ENCODE peak calls at places on chromosome 4, in six cellular contexts. K, Y, D, V, W and L are unnamed samples.

GRCh38 chr4:159390648-159391047 is 287.8 kb downstream of the RAPGEF2 start:
- DNase-seq in V (no peak), D (no peak), Y (no peak), K (no peak), W (peak; percentile 100), L (no peak)

GRCh38 chr4:8579526-8580320 is 469 bp upstream of the GPR78 start:
- DNase-seq in W (no peak), D (no peak), K (no peak), Y (no peak), V (no peak), L (no peak)

GRCh38 chr4:168541608-168541953 is 44.7 kb downstream of the PALLD start:
- DNase-seq in K (no peak), W (peak; percentile 75), D (no peak), V (no peak), Y (no peak), L (no peak)

GRCh38 chr4:95462946-95463345 is 85.8 kb downstream of the UNC5C start:
- DNase-seq in Y (no peak), W (no peak), D (no peak), K (no peak), V (no peak), L (peak; percentile 13)

GRCh38 chr4:153962311-153963039 is 173.6 kb upstream of the SFRP2 start:
- DNase-seq in Y (no peak), V (no peak), W (no peak), K (no peak), D (no peak), L (no peak)

GRCh38 chr4:128288689-128289106 is 1.1 kb upstream of the PGRMC2 start:
- DNase-seq in Y (no peak), D (peak; percentile 64), W (peak; percentile 45), V (peak; percentile 56), K (no peak), L (no peak)

GRCh38 chr4:174940002-174940401 is 21.8 kb downstream of the ADAM29 start:
- DNase-seq in W (no peak), D (no peak), K (no peak), V (no peak), Y (no peak), L (no peak)

GRCh38 chr4:186079698-186080097 is 10.7 kb downstream of the TLR3 start:
- DNase-seq in K (no peak), W (no peak), Y (no peak), D (no peak), V (no peak), L (no peak)

GRCh38 chr4:38223801-38224236 is 263.6 kb downstream of the PTTG2 start:
- DNase-seq in K (peak; percentile 53), Y (no peak), D (no peak), V (no peak), W (no peak), L (peak; percentile 89)

GRCh38 chr4:82900016-82900334 is 560 bp upstream of the THAP9 start:
- DNase-seq in D (peak; percentile 46), Y (no peak), V (peak; percentile 67), W (peak; percentile 41), K (no peak), L (no peak)

GRCh38 chr4:111736516-111736915 is 408.7 kb upstream of the FAM241A start:
- DNase-seq in W (no peak), K (no peak), V (no peak), D (no peak), Y (no peak), L (no peak)

GRCh38 chr4:33975996-33976395 is 2268.3 kb downstream of the ARAP2 start:
- DNase-seq in V (no peak), D (no peak), K (no peak), Y (no peak), W (no peak), L (no peak)

GRCh38 chr4:152738812-152739211 is 40.7 kb downstream of the TIGD4 start:
- DNase-seq in Y (no peak), D (no peak), K (no peak), V (no peak), W (no peak), L (no peak)

GRCh38 chr4:14961292-14961691 is 41.0 kb upstream of the CPEB2 start:
- DNase-seq in K (no peak), Y (no peak), V (peak; percentile 19), W (no peak), D (no peak), L (no peak)

GRCh38 chr4:185254434-185254833 is 45.0 kb downstream of the SNX25 start:
- DNase-seq in V (no peak), K (no peak), D (peak; percentile 33), W (peak; percentile 76), Y (no peak), L (no peak)

GRCh38 chr4:152024881-152025280 is 264.1 kb upstream of the GATB start:
- DNase-seq in D (no peak), W (no peak), V (no peak), Y (no peak), K (no peak), L (no peak)

GRCh38 chr4:113610542-113610941 is 151.0 kb downstream of the CAMK2D start:
- DNase-seq in W (no peak), V (no peak), D (no peak), Y (no peak), K (no peak), L (no peak)